ENCODE peak calls at places on chromosome 10, in ten cellular contexts. N is testis; J is PC-9; G is CD8-positive, alpha-beta T cell; D is aorta; Y is neuronal stem cell; I is left ventricle myocardium inferior; M is GM23248; V is fibroblast of lung; F is CD4-positive, CD25-positive, alpha-beta regulatory T cell. S is an unnamed sample. For H3K4me1, the result is how much of the 10 kb centered on the place peaks cover.

GRCh38 chr10:113879691-113880090 is 25.2 kb downstream of the NHLRC2 start:
- DNase-seq in F (no peak), I (no peak), J (no peak), D (no peak), M (no peak), N (no peak), Y (no peak), G (no peak), V (no peak), S (no peak)

GRCh38 chr10:113139695-113140094 is 189.6 kb downstream of the TCF7L2 start:
- DNase-seq in J (no peak), D (no peak), F (no peak), M (peak), G (no peak), Y (no peak), V (peak), N (no peak), I (no peak), S (no peak)

GRCh38 chr10:21524526-21525366 is 736 bp downstream of the SKIDA1 start:
- DNase-seq in F (no peak), I (no peak), N (no peak), J (peak), V (peak), Y (no peak), D (peak), G (no peak), M (peak), S (no peak)

GRCh38 chr10:4351723-4352565 is 474.1 kb upstream of the AKR1E2 start:
- DNase-seq in D (no peak), Y (no peak), F (no peak), M (peak), J (no peak), N (no peak), G (no peak), I (no peak), V (peak), S (no peak)

GRCh38 chr10:93420091-93420490 is 62.0 kb downstream of the MYOF start:
- DNase-seq in N (no peak), J (no peak), M (no peak), I (no peak), D (no peak), V (peak), G (no peak), Y (peak), F (no peak), S (no peak)

GRCh38 chr10:84341538-84341856 is 13.1 kb downstream of the CCSER2 start:
- DNase-seq in I (no peak), Y (no peak), J (no peak), V (no peak), M (no peak), N (no peak), F (no peak), D (no peak), G (no peak), S (no peak)

GRCh38 chr10:42753507-42754154 is 29.0 kb upstream of the BMS1 start:
- DNase-seq in D (no peak), V (no peak), I (no peak), F (no peak), Y (peak), J (no peak), M (peak), N (no peak), G (no peak), S (no peak)

GRCh38 chr10:97069576-97070362 is 116.0 kb downstream of the SLIT1 start:
- DNase-seq in I (no peak), M (peak), D (peak), G (no peak), V (peak), N (no peak), F (no peak), Y (no peak), J (no peak), S (peak)

GRCh38 chr10:44278669-44279337 is 106.1 kb downstream of the CXCL12 start:
- DNase-seq in M (peak), D (no peak), V (no peak), G (no peak), N (no peak), J (no peak), I (no peak), F (no peak), Y (no peak), S (no peak)

GRCh38 chr10:70052462-70053211 is at the start of gene MACROH2A2:
- DNase-seq in J (no peak), M (peak), N (peak), F (no peak), I (peak), V (peak), Y (peak), G (no peak), D (peak), S (peak)

GRCh38 chr10:74094231-74094630 is 56.4 kb downstream of the AP3M1 start:
- DNase-seq in D (no peak), G (no peak), I (no peak), V (no peak), M (no peak), J (no peak), Y (no peak), F (no peak), N (no peak), S (no peak)

GRCh38 chr10:119652361-119652760 is 1.2 kb downstream of the BAG3 start:
- DNase-seq in M (peak), F (peak), Y (no peak), D (no peak), V (peak), N (peak), I (no peak), G (no peak), J (no peak), S (peak)

GRCh38 chr10:90032519-90032918 is 331.1 kb downstream of the KIF20B start:
- DNase-seq in D (no peak), Y (no peak), M (no peak), F (no peak), N (no peak), V (no peak), I (no peak), G (no peak), J (no peak), S (no peak)

GRCh38 chr10:96832721-96833219 is 672 bp downstream of the LCOR start:
- DNase-seq in V (peak), G (peak), D (peak), N (peak), M (peak), F (peak), I (peak), Y (peak), J (peak), S (peak)

GRCh38 chr10:71342850-71343773 is 24.1 kb downstream of the SLC29A3 start:
- DNase-seq in I (no peak), J (peak), G (no peak), D (no peak), F (no peak), Y (no peak), V (peak), N (no peak), M (peak), S (no peak)

GRCh38 chr10:21402606-21403083 is 122.8 kb downstream of the SKIDA1 start:
- DNase-seq in I (no peak), J (no peak), M (peak), D (no peak), F (no peak), Y (no peak), G (no peak), N (no peak), V (peak), S (peak)

GRCh38 chr10:11560076-11560709 is 51.3 kb downstream of the USP6NL start:
- DNase-seq in V (peak), J (no peak), N (no peak), F (no peak), I (no peak), D (no peak), G (no peak), Y (no peak), M (no peak), S (no peak)

GRCh38 chr10:71294091-71294561 is 24.9 kb upstream of the SLC29A3 start:
- DNase-seq in N (no peak), M (no peak), J (peak), F (no peak), G (no peak), I (no peak), V (no peak), D (no peak), Y (no peak), S (no peak)

GRCh38 chr10:101221479-101222246 is 7.6 kb downstream of the LBX1 start:
- DNase-seq in M (no peak), N (no peak), D (no peak), I (no peak), J (no peak), Y (no peak), G (no peak), V (no peak), F (no peak), S (no peak)

GRCh38 chr10:60661627-60662026 is 116.7 kb upstream of the CDK1 start:
- DNase-seq in I (no peak), V (peak), G (no peak), M (peak), F (no peak), J (peak), Y (no peak), D (no peak), N (no peak), S (peak)

GRCh38 chr10:91632671-91633550 is at the start of gene PPP1R3C:
- DNase-seq in D (peak), N (peak), I (peak), Y (peak), V (peak), J (peak), F (no peak), G (no peak), M (peak), S (peak)

GRCh38 chr10:110858297-110858934 is 13.3 kb upstream of the PDCD4 start:
- DNase-seq in N (no peak), D (no peak), M (no peak), F (no peak), Y (no peak), J (no peak), I (no peak), V (no peak), G (no peak), S (no peak)

GRCh38 chr10:110859206-110859946 is 12.4 kb upstream of the PDCD4 start:
- DNase-seq in J (no peak), M (peak), F (no peak), Y (no peak), I (no peak), D (no peak), V (no peak), N (no peak), G (no peak), S (no peak)

GRCh38 chr10:110859947-110860376 is 11.8 kb upstream of the PDCD4 start:
- DNase-seq in J (no peak), G (no peak), M (peak), Y (no peak), I (no peak), F (no peak), D (no peak), N (peak), V (peak), S (no peak)

GRCh38 chr10:110860576-110861241 is 11.0 kb upstream of the PDCD4 start:
- DNase-seq in V (no peak), J (no peak), M (no peak), I (no peak), D (no peak), G (peak), Y (no peak), N (no peak), F (peak), S (no peak)

DNA sequence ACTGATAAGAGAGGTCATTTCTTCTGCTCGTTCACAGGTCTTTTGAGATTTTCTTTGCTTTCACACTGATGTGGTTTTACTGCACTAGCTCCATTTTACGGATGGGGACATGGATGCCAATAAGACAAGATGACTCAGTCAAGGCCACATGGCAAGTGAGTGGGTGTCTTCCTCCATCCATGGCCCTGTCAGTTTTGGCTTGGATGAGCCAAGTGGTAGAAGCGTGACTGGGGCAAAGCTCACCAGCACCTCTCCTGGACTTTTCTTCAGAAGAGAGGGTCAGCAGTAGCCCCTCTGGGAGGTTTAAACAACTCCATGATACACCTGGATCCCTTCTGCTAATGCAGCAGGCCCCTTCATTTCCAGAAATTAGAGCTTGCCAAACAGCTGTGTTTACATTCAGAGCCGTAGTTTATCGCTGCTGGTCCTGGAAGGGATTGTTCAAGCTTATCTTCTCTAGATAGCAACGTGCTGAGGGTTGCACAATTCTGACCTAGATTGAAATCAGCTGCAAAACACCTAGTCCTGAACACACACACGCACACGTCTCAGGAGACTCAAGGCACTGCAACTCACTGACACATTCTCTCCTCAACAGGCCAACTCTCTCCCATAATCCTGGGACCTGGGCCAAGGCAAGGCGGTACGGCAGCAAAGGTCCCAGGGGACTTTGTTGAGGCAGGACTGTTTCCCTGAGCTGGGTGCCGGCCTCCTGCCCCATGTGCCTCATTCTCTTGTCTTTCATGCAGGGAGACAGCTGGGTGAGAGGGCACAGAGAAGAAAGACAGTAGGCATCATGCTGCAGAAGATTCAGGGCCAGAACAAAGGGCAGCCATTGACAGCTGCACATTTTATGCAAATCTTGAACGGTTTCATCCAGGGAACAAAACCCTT is 14.2 kb upstream of the PDCD4 start:
- DNase-seq in J (no peak), Y (no peak), I (no peak), V (peak), D (no peak), G (no peak), F (no peak), N (no peak), M (peak), S (no peak)
- H3K4me1 ChIP-seq in J (under half), Y (under half), I (under half), V (under half), D (under half), G (half or more), F (half or more), N (under half), M (under half), S (under half)

GRCh38 chr10:122192142-122192541 is 79.0 kb upstream of the BTBD16 start:
- DNase-seq in J (no peak), D (no peak), V (no peak), M (no peak), F (no peak), Y (peak), N (no peak), I (no peak), G (no peak), S (no peak)
- H3K4me1 ChIP-seq in J (under half), D (under half), V (under half), M (under half), F (under half), Y (under half), N (under half), I (half or more), G (under half), S (under half)

GRCh38 chr10:85859859-85860258 is 506.7 kb downstream of the GRID1 start:
- DNase-seq in G (no peak), F (no peak), J (no peak), D (no peak), V (no peak), N (no peak), I (no peak), Y (no peak), M (no peak), S (no peak)

GRCh38 chr10:85857305-85857704 is 509.3 kb downstream of the GRID1 start:
- DNase-seq in M (no peak), N (no peak), F (no peak), J (no peak), D (no peak), G (no peak), I (no peak), Y (no peak), V (no peak), S (no peak)

GRCh38 chr10:85858776-85859515 is 507.6 kb downstream of the GRID1 start:
- DNase-seq in V (no peak), N (no peak), J (no peak), D (no peak), Y (no peak), F (no peak), G (no peak), M (no peak), I (no peak), S (no peak)

GRCh38 chr10:85861513-85862197 is 504.9 kb downstream of the GRID1 start:
- DNase-seq in Y (no peak), G (no peak), N (no peak), V (no peak), J (no peak), F (no peak), D (no peak), M (no peak), I (no peak), S (no peak)

GRCh38 chr10:85857791-85858190 is 508.8 kb downstream of the GRID1 start:
- DNase-seq in D (no peak), M (no peak), Y (no peak), J (no peak), F (no peak), I (no peak), V (no peak), N (no peak), G (no peak), S (peak)
- H3K4me1 ChIP-seq in D (under half), M (under half), Y (under half), J (under half), F (under half), I (under half), V (under half), N (under half), G (under half), S (under half)

DNA sequence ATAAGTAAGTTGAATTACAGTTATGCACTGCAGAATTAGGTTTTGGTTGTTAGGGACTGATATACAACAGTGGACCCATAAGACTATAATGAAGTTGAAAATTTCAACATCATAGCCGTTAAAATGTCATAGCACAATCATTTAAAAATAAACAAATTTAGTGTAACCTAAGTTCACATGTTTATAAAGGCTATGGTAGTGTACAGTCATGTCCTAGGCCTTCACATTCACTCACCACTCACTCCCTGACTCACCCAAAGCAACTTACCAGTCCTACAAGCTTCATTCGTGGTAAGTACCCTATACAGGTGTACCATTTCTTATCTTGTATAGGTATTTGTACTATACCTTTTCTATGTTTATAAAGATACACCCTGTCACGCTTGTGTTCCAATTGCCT is 113.7 kb downstream of the RAB11FIP2 start:
- DNase-seq in G (no peak), N (no peak), V (no peak), I (no peak), F (no peak), M (peak), J (no peak), D (no peak), Y (no peak), S (no peak)
- H3K4me1 ChIP-seq in G (under half), N (under half), V (under half), I (under half), F (under half), M (under half), J (under half), D (under half), Y (under half), S (under half)

GRCh38 chr10:48695636-48696534 is 11.2 kb downstream of the WDFY4 start:
- DNase-seq in V (no peak), Y (no peak), M (no peak), G (no peak), I (no peak), F (no peak), J (no peak), N (no peak), D (no peak), S (no peak)
- H3K4me1 ChIP-seq in V (under half), Y (under half), M (under half), G (under half), I (under half), F (under half), J (under half), N (under half), D (under half), S (under half)

GRCh38 chr10:29719281-29719675 is 84.5 kb upstream of the SVIL start:
- DNase-seq in N (no peak), I (no peak), Y (no peak), F (no peak), J (no peak), D (no peak), V (no peak), M (no peak), G (no peak), S (no peak)

GRCh38 chr10:29725133-29725720 is 90.5 kb upstream of the SVIL start:
- DNase-seq in N (peak), G (no peak), I (peak), F (no peak), Y (no peak), V (no peak), J (no peak), D (no peak), M (no peak), S (no peak)

GRCh38 chr10:29723704-29724103 is 88.9 kb upstream of the SVIL start:
- DNase-seq in I (no peak), N (no peak), F (no peak), M (no peak), D (no peak), J (no peak), Y (no peak), V (peak), G (no peak), S (no peak)

GRCh38 chr10:29720149-29720548 is 85.4 kb upstream of the SVIL start:
- DNase-seq in V (no peak), F (no peak), I (no peak), D (no peak), J (no peak), G (no peak), N (no peak), Y (no peak), M (no peak), S (no peak)

GRCh38 chr10:29722777-29723176 is 88.0 kb upstream of the SVIL start:
- DNase-seq in J (no peak), F (no peak), Y (no peak), G (no peak), I (no peak), V (no peak), N (no peak), M (no peak), D (no peak), S (no peak)
- H3K4me1 ChIP-seq in J (under half), F (under half), Y (under half), G (under half), I (under half), V (under half), N (under half), M (under half), D (under half), S (under half)

DNA sequence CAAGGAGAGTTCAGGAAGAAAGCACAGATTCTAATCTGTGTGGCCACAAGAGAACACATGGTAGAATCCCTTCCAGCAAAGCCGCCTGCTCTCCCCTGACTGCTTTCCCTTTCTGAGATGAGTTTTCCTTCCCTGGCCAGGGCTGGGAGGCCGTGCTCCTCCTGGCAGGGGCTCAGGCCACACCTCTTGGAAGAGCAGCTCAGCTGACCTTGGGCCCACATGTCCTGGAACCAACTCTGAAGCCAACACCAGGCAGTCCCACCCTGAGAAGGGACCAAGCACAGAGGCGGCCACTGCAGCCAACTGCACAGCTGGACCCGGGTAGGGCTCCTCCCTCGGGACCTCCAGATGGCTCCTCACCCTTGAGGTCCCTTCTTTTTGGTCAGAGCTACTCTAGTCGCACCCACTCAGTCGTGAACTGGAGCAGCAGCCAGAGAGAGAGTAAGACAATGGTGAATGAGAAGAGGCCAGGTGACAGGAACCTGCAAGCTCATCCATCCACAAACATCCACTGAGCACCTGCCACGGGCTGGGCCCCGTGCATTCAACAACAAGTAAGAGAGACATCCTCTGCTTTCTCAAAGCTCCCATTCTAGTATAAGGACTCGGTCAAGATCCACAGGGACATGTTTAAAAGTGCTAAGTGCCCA is 40.3 kb downstream of the FAM53B start:
- DNase-seq in F (no peak), D (peak), Y (no peak), N (peak), J (no peak), I (peak), V (peak), G (no peak), M (no peak), S (no peak)
- H3K4me1 ChIP-seq in F (half or more), D (under half), Y (under half), N (half or more), J (under half), I (half or more), V (under half), G (half or more), M (under half), S (under half)